ENCODE peak calls at places on chromosomes 3 and 15, in nine cellular contexts. One of them, this sample, is unnamed.
A peak's percentile ranks its signal among the peaks of the same experiment; 100 is the strongest.

GRCh38 chr3:150495563-150496168 is 50.6 kb downstream of the SERP1 start:
- DNase-seq in lower leg skin: no peak
- DNase-seq in activated CD8-positive, alpha-beta T cell treated with anti-CD3 and anti-CD28 coated beads for 36 hours: no peak
- DNase-seq in RWPE1: peak; percentile 56
- DNase-seq in GM12865: peak; percentile 50
- DNase-seq in MCF 10A: peak; percentile 71
- DNase-seq in CD4-positive, alpha-beta T cell: no peak
- DNase-seq in brain microvascular endothelial cell: peak; percentile 43
- DNase-seq in A549: peak; percentile 48
- DNase-seq in this sample: peak; percentile 35

GRCh38 chr3:38966956-38967795 is 84.6 kb downstream of the SCN11A start:
- DNase-seq in MCF 10A: no peak
- DNase-seq in GM12865: no peak
- DNase-seq in CD4-positive, alpha-beta T cell: no peak
- DNase-seq in brain microvascular endothelial cell: no peak
- DNase-seq in A549: no peak
- DNase-seq in RWPE1: no peak
- DNase-seq in lower leg skin: no peak
- DNase-seq in activated CD8-positive, alpha-beta T cell treated with anti-CD3 and anti-CD28 coated beads for 36 hours: no peak
- DNase-seq in this sample: no peak

GRCh38 chr3:113794526-113794925 is 44.1 kb upstream of the GRAMD1C start:
- DNase-seq in lower leg skin: no peak
- DNase-seq in GM12865: no peak
- DNase-seq in CD4-positive, alpha-beta T cell: no peak
- DNase-seq in activated CD8-positive, alpha-beta T cell treated with anti-CD3 and anti-CD28 coated beads for 36 hours: no peak
- DNase-seq in MCF 10A: no peak
- DNase-seq in brain microvascular endothelial cell: no peak
- DNase-seq in A549: no peak
- DNase-seq in RWPE1: no peak
- DNase-seq in this sample: no peak

GRCh38 chr3:105828703-105829102 is 40.1 kb downstream of the CBLB start:
- DNase-seq in CD4-positive, alpha-beta T cell: no peak
- DNase-seq in MCF 10A: no peak
- DNase-seq in activated CD8-positive, alpha-beta T cell treated with anti-CD3 and anti-CD28 coated beads for 36 hours: no peak
- DNase-seq in GM12865: peak; percentile 39
- DNase-seq in lower leg skin: no peak
- DNase-seq in RWPE1: no peak
- DNase-seq in A549: no peak
- DNase-seq in brain microvascular endothelial cell: no peak
- DNase-seq in this sample: no peak

GRCh38 chr3:136042608-136043221 is 77.2 kb downstream of the PPP2R3A start:
- DNase-seq in lower leg skin: no peak
- DNase-seq in brain microvascular endothelial cell: peak; percentile 15
- DNase-seq in A549: peak; percentile 37
- DNase-seq in RWPE1: peak; percentile 47
- DNase-seq in CD4-positive, alpha-beta T cell: no peak
- DNase-seq in GM12865: peak; percentile 52
- DNase-seq in MCF 10A: peak; percentile 65
- DNase-seq in activated CD8-positive, alpha-beta T cell treated with anti-CD3 and anti-CD28 coated beads for 36 hours: no peak
- DNase-seq in this sample: peak; percentile 61

GRCh38 chr3:97823503-97824004 is 1.7 kb downstream of the CRYBG3 start:
- DNase-seq in brain microvascular endothelial cell: no peak
- DNase-seq in MCF 10A: no peak
- DNase-seq in RWPE1: no peak
- DNase-seq in activated CD8-positive, alpha-beta T cell treated with anti-CD3 and anti-CD28 coated beads for 36 hours: no peak
- DNase-seq in A549: no peak
- DNase-seq in CD4-positive, alpha-beta T cell: no peak
- DNase-seq in lower leg skin: no peak
- DNase-seq in GM12865: peak; percentile 8
- DNase-seq in this sample: no peak

GRCh38 chr3:149174901-149175300 is 45.5 kb downstream of the HPS3 start:
- DNase-seq in GM12865: peak; percentile 68
- DNase-seq in RWPE1: no peak
- DNase-seq in lower leg skin: no peak
- DNase-seq in brain microvascular endothelial cell: no peak
- DNase-seq in activated CD8-positive, alpha-beta T cell treated with anti-CD3 and anti-CD28 coated beads for 36 hours: peak; percentile 46
- DNase-seq in MCF 10A: no peak
- DNase-seq in CD4-positive, alpha-beta T cell: no peak
- DNase-seq in A549: no peak
- DNase-seq in this sample: no peak

GRCh38 chr15:27458370-27459084 is 487.5 kb downstream of the GABRG3 start:
- DNase-seq in brain microvascular endothelial cell: no peak
- DNase-seq in lower leg skin: no peak
- DNase-seq in activated CD8-positive, alpha-beta T cell treated with anti-CD3 and anti-CD28 coated beads for 36 hours: no peak
- DNase-seq in MCF 10A: no peak
- DNase-seq in GM12865: no peak
- DNase-seq in CD4-positive, alpha-beta T cell: no peak
- DNase-seq in A549: no peak
- DNase-seq in RWPE1: no peak
- DNase-seq in this sample: no peak

GRCh38 chr3:64214002-64214696 is 11.1 kb downstream of the PRICKLE2 start:
- DNase-seq in CD4-positive, alpha-beta T cell: no peak
- DNase-seq in brain microvascular endothelial cell: peak; percentile 51
- DNase-seq in RWPE1: peak; percentile 26
- DNase-seq in A549: no peak
- DNase-seq in GM12865: no peak
- DNase-seq in lower leg skin: peak; percentile 89
- DNase-seq in MCF 10A: peak; percentile 91
- DNase-seq in activated CD8-positive, alpha-beta T cell treated with anti-CD3 and anti-CD28 coated beads for 36 hours: no peak
- DNase-seq in this sample: peak; percentile 52

GRCh38 chr3:129834580-129834979 is 58.9 kb downstream of the TMCC1 start:
- DNase-seq in lower leg skin: no peak
- DNase-seq in A549: no peak
- DNase-seq in RWPE1: no peak
- DNase-seq in MCF 10A: no peak
- DNase-seq in GM12865: no peak
- DNase-seq in CD4-positive, alpha-beta T cell: no peak
- DNase-seq in activated CD8-positive, alpha-beta T cell treated with anti-CD3 and anti-CD28 coated beads for 36 hours: no peak
- DNase-seq in brain microvascular endothelial cell: no peak
- DNase-seq in this sample: no peak

GRCh38 chr3:113496924-113497323 is 18.0 kb downstream of the SPICE1 start:
- DNase-seq in MCF 10A: peak; percentile 19
- DNase-seq in activated CD8-positive, alpha-beta T cell treated with anti-CD3 and anti-CD28 coated beads for 36 hours: no peak
- DNase-seq in lower leg skin: no peak
- DNase-seq in GM12865: no peak
- DNase-seq in brain microvascular endothelial cell: peak; percentile 23
- DNase-seq in A549: peak; percentile 27
- DNase-seq in CD4-positive, alpha-beta T cell: no peak
- DNase-seq in RWPE1: no peak
- DNase-seq in this sample: peak; percentile 25

GRCh38 chr3:177211503-177212277 is 14.4 kb upstream of the TBL1XR1 start:
- DNase-seq in lower leg skin: no peak
- DNase-seq in MCF 10A: peak; percentile 83
- DNase-seq in brain microvascular endothelial cell: no peak
- DNase-seq in GM12865: no peak
- DNase-seq in activated CD8-positive, alpha-beta T cell treated with anti-CD3 and anti-CD28 coated beads for 36 hours: no peak
- DNase-seq in CD4-positive, alpha-beta T cell: no peak
- DNase-seq in A549: peak; percentile 74
- DNase-seq in RWPE1: peak; percentile 21
- DNase-seq in this sample: no peak

GRCh38 chr15:40906101-40906946 is 12.1 kb downstream of the VPS18 start:
- DNase-seq in CD4-positive, alpha-beta T cell: peak; percentile 67
- DNase-seq in brain microvascular endothelial cell: peak; percentile 62
- DNase-seq in A549: peak; percentile 64
- DNase-seq in GM12865: peak; percentile 83
- DNase-seq in lower leg skin: peak; percentile 96
- DNase-seq in RWPE1: peak; percentile 85
- DNase-seq in MCF 10A: peak; percentile 97
- DNase-seq in activated CD8-positive, alpha-beta T cell treated with anti-CD3 and anti-CD28 coated beads for 36 hours: peak; percentile 89
- DNase-seq in this sample: peak; percentile 96

GRCh38 chr15:34214135-34214534 is 4.2 kb upstream of the KATNBL1 start:
- DNase-seq in activated CD8-positive, alpha-beta T cell treated with anti-CD3 and anti-CD28 coated beads for 36 hours: no peak
- DNase-seq in CD4-positive, alpha-beta T cell: no peak
- DNase-seq in A549: no peak
- DNase-seq in RWPE1: no peak
- DNase-seq in MCF 10A: no peak
- DNase-seq in brain microvascular endothelial cell: no peak
- DNase-seq in lower leg skin: no peak
- DNase-seq in GM12865: no peak
- DNase-seq in this sample: no peak

GRCh38 chr15:81326466-81327212 is 2.7 kb upstream of the STARD5 start:
- DNase-seq in lower leg skin: no peak
- DNase-seq in activated CD8-positive, alpha-beta T cell treated with anti-CD3 and anti-CD28 coated beads for 36 hours: no peak
- DNase-seq in GM12865: no peak
- DNase-seq in A549: no peak
- DNase-seq in RWPE1: no peak
- DNase-seq in MCF 10A: no peak
- DNase-seq in brain microvascular endothelial cell: no peak
- DNase-seq in CD4-positive, alpha-beta T cell: no peak
- DNase-seq in this sample: no peak

GRCh38 chr15:98063311-98063710 is 102.8 kb downstream of the ARRDC4 start:
- DNase-seq in CD4-positive, alpha-beta T cell: no peak
- DNase-seq in GM12865: no peak
- DNase-seq in RWPE1: no peak
- DNase-seq in activated CD8-positive, alpha-beta T cell treated with anti-CD3 and anti-CD28 coated beads for 36 hours: no peak
- DNase-seq in MCF 10A: no peak
- DNase-seq in A549: no peak
- DNase-seq in brain microvascular endothelial cell: no peak
- DNase-seq in lower leg skin: no peak
- DNase-seq in this sample: peak; percentile 31

DNA sequence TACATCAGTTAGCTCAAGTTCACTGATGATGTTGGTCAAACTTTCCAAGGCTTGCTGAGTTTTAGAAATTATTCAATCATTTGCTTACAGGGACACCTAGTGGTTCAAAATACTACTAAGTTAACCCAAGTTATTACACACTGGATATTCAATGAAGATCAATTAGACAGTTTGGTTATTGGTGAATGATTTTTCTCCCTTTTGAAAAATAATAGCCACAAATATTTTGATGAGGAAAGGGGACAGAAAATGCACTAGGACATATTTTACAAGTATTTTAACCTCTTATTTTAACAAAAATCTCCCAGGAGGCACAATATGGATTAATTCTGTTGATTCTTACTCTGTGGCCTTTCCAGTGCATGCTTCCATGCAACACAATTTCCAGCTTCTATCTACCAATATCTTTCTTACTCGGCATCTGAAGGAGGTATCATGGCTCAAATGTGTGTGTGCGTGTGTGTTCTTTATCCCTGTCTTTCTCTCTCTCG is 20.1 kb upstream of the GOLGA6L2 start:
- DNase-seq in CD4-positive, alpha-beta T cell: no peak
- DNase-seq in RWPE1: peak; percentile 36
- DNase-seq in MCF 10A: peak; percentile 23
- DNase-seq in A549: peak; percentile 65
- DNase-seq in lower leg skin: no peak
- DNase-seq in brain microvascular endothelial cell: no peak
- DNase-seq in activated CD8-positive, alpha-beta T cell treated with anti-CD3 and anti-CD28 coated beads for 36 hours: no peak
- DNase-seq in GM12865: peak; percentile 32
- DNase-seq in this sample: peak; percentile 40
- TF ChIP-seq CTCF in CD4-positive, alpha-beta T cell: no peak
- TF ChIP-seq CTCF in RWPE1: peak; percentile 46
- TF ChIP-seq CTCF in MCF 10A: peak; percentile 54
- TF ChIP-seq CTCF in A549: peak; percentile 78
- TF ChIP-seq CTCF in lower leg skin: no peak
- TF ChIP-seq CTCF in brain microvascular endothelial cell: no peak
- TF ChIP-seq CTCF in activated CD8-positive, alpha-beta T cell treated with anti-CD3 and anti-CD28 coated beads for 36 hours: no peak
- TF ChIP-seq CTCF in GM12865: peak; percentile 23
- TF ChIP-seq CTCF in this sample: peak; percentile 80

GRCh38 chr3:16251316-16252085 is 13.2 kb downstream of the DPH3 start:
- DNase-seq in GM12865: no peak
- DNase-seq in lower leg skin: no peak
- DNase-seq in CD4-positive, alpha-beta T cell: no peak
- DNase-seq in brain microvascular endothelial cell: no peak
- DNase-seq in RWPE1: no peak
- DNase-seq in A549: no peak
- DNase-seq in activated CD8-positive, alpha-beta T cell treated with anti-CD3 and anti-CD28 coated beads for 36 hours: no peak
- DNase-seq in MCF 10A: no peak
- DNase-seq in this sample: no peak

GRCh38 chr3:16248556-16248955 is 16.2 kb downstream of the DPH3 start:
- DNase-seq in A549: no peak
- DNase-seq in lower leg skin: no peak
- DNase-seq in RWPE1: no peak
- DNase-seq in activated CD8-positive, alpha-beta T cell treated with anti-CD3 and anti-CD28 coated beads for 36 hours: no peak
- DNase-seq in brain microvascular endothelial cell: no peak
- DNase-seq in MCF 10A: no peak
- DNase-seq in GM12865: no peak
- DNase-seq in CD4-positive, alpha-beta T cell: no peak
- DNase-seq in this sample: no peak

GRCh38 chr3:16247282-16248058 is 17.3 kb downstream of the DPH3 start:
- DNase-seq in CD4-positive, alpha-beta T cell: peak; percentile 74
- DNase-seq in brain microvascular endothelial cell: peak; percentile 80
- DNase-seq in lower leg skin: peak; percentile 94
- DNase-seq in RWPE1: peak; percentile 59
- DNase-seq in A549: peak; percentile 81
- DNase-seq in MCF 10A: peak; percentile 89
- DNase-seq in activated CD8-positive, alpha-beta T cell treated with anti-CD3 and anti-CD28 coated beads for 36 hours: peak; percentile 88
- DNase-seq in GM12865: peak; percentile 87
- DNase-seq in this sample: peak; percentile 79

GRCh38 chr3:16252243-16252978 is 12.3 kb downstream of the DPH3 start:
- DNase-seq in RWPE1: no peak
- DNase-seq in CD4-positive, alpha-beta T cell: no peak
- DNase-seq in GM12865: peak; percentile 33
- DNase-seq in MCF 10A: no peak
- DNase-seq in brain microvascular endothelial cell: no peak
- DNase-seq in A549: no peak
- DNase-seq in activated CD8-positive, alpha-beta T cell treated with anti-CD3 and anti-CD28 coated beads for 36 hours: no peak
- DNase-seq in lower leg skin: no peak
- DNase-seq in this sample: no peak

DNA sequence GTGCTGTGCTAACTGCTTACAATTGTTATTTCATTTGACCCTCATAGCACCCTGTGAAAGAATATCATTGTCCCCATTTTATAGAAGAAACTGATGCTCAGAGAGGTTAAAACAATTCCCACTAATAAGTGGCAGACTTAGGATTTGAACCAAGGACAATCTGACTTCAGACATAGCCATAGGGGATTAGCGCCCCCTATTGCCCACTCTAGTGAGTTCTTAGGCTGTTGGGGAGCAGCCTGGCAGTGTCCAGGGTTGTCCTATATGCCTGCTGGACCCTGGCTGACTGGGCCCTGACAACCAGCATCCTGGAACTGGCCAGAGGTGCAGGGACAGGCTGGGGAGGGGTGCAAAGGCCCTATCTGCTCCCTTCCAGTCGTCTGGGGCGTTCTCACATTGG is 15.4 kb downstream of the DPH3 start:
- DNase-seq in GM12865: peak; percentile 33
- DNase-seq in MCF 10A: peak; percentile 43
- DNase-seq in lower leg skin: no peak
- DNase-seq in CD4-positive, alpha-beta T cell: no peak
- DNase-seq in A549: peak; percentile 70
- DNase-seq in brain microvascular endothelial cell: peak; percentile 36
- DNase-seq in activated CD8-positive, alpha-beta T cell treated with anti-CD3 and anti-CD28 coated beads for 36 hours: peak; percentile 56
- DNase-seq in RWPE1: no peak
- DNase-seq in this sample: peak; percentile 38
- TF ChIP-seq CTCF in GM12865: peak; percentile 32
- TF ChIP-seq CTCF in MCF 10A: peak; percentile 35
- TF ChIP-seq CTCF in lower leg skin: no peak
- TF ChIP-seq CTCF in CD4-positive, alpha-beta T cell: peak; percentile 16
- TF ChIP-seq CTCF in A549: peak; percentile 57
- TF ChIP-seq CTCF in brain microvascular endothelial cell: peak; percentile 75
- TF ChIP-seq CTCF in activated CD8-positive, alpha-beta T cell treated with anti-CD3 and anti-CD28 coated beads for 36 hours: peak; percentile 67
- TF ChIP-seq CTCF in RWPE1: no peak
- TF ChIP-seq CTCF in this sample: peak; percentile 85

GRCh38 chr15:22966321-22967083 is 13.7 kb downstream of the CYFIP1 start:
- DNase-seq in brain microvascular endothelial cell: no peak
- DNase-seq in A549: no peak
- DNase-seq in MCF 10A: no peak
- DNase-seq in CD4-positive, alpha-beta T cell: no peak
- DNase-seq in GM12865: no peak
- DNase-seq in RWPE1: no peak
- DNase-seq in activated CD8-positive, alpha-beta T cell treated with anti-CD3 and anti-CD28 coated beads for 36 hours: no peak
- DNase-seq in lower leg skin: no peak
- DNase-seq in this sample: no peak
- TF ChIP-seq CTCF in brain microvascular endothelial cell: no peak
- TF ChIP-seq CTCF in A549: no peak
- TF ChIP-seq CTCF in MCF 10A: no peak
- TF ChIP-seq CTCF in CD4-positive, alpha-beta T cell: no peak
- TF ChIP-seq CTCF in GM12865: no peak
- TF ChIP-seq CTCF in RWPE1: no peak
- TF ChIP-seq CTCF in activated CD8-positive, alpha-beta T cell treated with anti-CD3 and anti-CD28 coated beads for 36 hours: no peak
- TF ChIP-seq CTCF in lower leg skin: no peak
- TF ChIP-seq CTCF in this sample: no peak

GRCh38 chr3:12536423-12536822 is 8.9 kb downstream of the MKRN2OS start:
- DNase-seq in MCF 10A: no peak
- DNase-seq in activated CD8-positive, alpha-beta T cell treated with anti-CD3 and anti-CD28 coated beads for 36 hours: no peak
- DNase-seq in RWPE1: no peak
- DNase-seq in GM12865: no peak
- DNase-seq in CD4-positive, alpha-beta T cell: no peak
- DNase-seq in A549: no peak
- DNase-seq in lower leg skin: no peak
- DNase-seq in brain microvascular endothelial cell: no peak
- DNase-seq in this sample: no peak
- TF ChIP-seq CTCF in MCF 10A: peak; percentile 8
- TF ChIP-seq CTCF in activated CD8-positive, alpha-beta T cell treated with anti-CD3 and anti-CD28 coated beads for 36 hours: no peak
- TF ChIP-seq CTCF in RWPE1: no peak
- TF ChIP-seq CTCF in GM12865: no peak
- TF ChIP-seq CTCF in CD4-positive, alpha-beta T cell: no peak
- TF ChIP-seq CTCF in A549: no peak
- TF ChIP-seq CTCF in lower leg skin: no peak
- TF ChIP-seq CTCF in brain microvascular endothelial cell: peak; percentile 43
- TF ChIP-seq CTCF in this sample: peak; percentile 38

This sample was measured in HFFc6.